ENCODE peak calls at places on chromosomes 3 and 15, in four cellular contexts. R, G, W and F are unnamed samples.
A peak's percentile ranks its signal among the peaks of the same experiment; 100 is the strongest.

GRCh38 chr3:112463250-112463649 is 36.0 kb downstream of the BTLA start:
- DNase-seq in G (no peak), W (no peak), R (no peak), F (no peak)

GRCh38 chr3:39276746-39277145 is 3.1 kb downstream of the CX3CR1 start:
- DNase-seq in W (no peak), R (no peak), G (no peak), F (no peak)

GRCh38 chr3:47079432-47079831 is 84.5 kb downstream of the SETD2 start:
- DNase-seq in G (no peak), W (no peak), R (no peak), F (no peak)

GRCh38 chr3:54139630-54140029 is 17.3 kb downstream of the CACNA2D3 start:
- DNase-seq in G (no peak), R (no peak), W (no peak), F (no peak)

GRCh38 chr3:130918328-130918727 is 24.4 kb downstream of the ATP2C1 start:
- DNase-seq in G (no peak), W (peak; percentile 55), R (no peak), F (no peak)

GRCh38 chr3:131082246-131082645 is 55.6 kb downstream of the NEK11 start:
- DNase-seq in W (no peak), R (no peak), G (no peak), F (no peak)

GRCh38 chr3:194395767-194396527 is 3.1 kb downstream of the GP5 start:
- DNase-seq in G (no peak), W (no peak), R (no peak), F (no peak)

GRCh38 chr3:58416191-58416590 is 17.4 kb downstream of the PDHB start:
- DNase-seq in W (no peak), R (no peak), G (no peak), F (no peak)

GRCh38 chr15:74642724-74643367 is 27.2 kb downstream of the CLK3 start:
- DNase-seq in R (no peak), W (no peak), G (peak; percentile 31), F (no peak)

GRCh38 chr3:84772841-84773240 is 185.9 kb upstream of the CADM2 start:
- DNase-seq in W (no peak), G (no peak), R (no peak), F (no peak)
- TF ChIP-seq CTCF in W (no peak), G (no peak), R (no peak), F (no peak)

DNA sequence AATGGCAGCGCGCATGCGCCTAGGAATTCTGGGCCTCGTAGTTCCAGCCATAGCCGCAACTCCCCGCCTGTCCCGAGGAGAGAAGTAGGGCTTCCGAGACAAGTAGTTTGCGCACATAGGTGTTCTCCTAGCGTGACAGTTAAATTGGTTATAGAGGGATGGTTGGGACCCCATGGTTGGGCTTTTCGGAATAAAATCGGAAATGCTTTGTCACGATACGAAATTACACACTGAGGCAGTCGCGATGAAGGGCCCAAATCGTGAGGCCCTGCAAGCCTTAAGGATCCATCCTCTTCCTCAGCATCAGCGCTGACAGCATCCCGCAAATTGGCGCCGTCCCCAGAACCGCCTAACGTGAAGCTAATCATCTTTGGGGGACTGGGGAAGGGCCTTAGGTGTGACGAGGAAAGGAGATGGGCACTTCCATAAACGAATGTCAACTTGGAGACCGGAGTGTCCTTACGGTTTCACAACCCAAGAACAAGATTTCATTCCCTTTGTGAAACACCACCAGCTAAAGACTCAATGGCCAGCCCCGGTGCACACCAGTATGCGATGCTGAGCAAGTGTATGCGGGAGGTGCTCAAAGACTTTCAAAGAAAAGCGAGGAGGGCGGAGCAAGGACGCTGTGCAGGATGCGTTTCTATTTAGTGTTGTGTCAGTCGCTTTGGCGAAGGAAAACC is 612 bp upstream of the TTBK2 start:
- DNase-seq in R (no peak), W (peak; percentile 41), G (peak; percentile 25), F (no peak)
- TF ChIP-seq CTCF in R (no peak), W (no peak), G (no peak), F (no peak)

DNA sequence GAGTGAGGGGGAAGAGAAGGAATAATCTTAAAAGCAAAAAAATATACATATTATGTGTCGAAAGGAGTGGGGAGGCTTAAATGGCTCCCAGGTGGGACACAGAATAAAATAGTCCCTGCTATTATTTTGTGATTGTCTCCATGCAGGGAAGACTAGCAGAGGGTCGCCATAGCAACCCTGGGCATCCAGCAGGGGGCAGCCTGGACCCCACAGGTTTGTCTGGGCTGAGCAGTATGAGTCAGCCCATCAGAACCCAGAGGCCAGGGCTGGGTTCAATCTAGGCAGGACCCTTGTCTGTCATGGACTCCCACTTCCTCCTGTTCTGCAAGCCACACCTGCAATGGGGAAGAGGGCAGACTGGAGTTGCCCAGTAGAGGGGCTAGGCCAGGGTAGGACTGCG is 17.6 kb upstream of the LINGO1 start:
- DNase-seq in G (peak; percentile 12), W (no peak), R (no peak), F (no peak)
- TF ChIP-seq CTCF in G (peak; percentile 22), W (peak; percentile 20), R (no peak), F (no peak)

DNA sequence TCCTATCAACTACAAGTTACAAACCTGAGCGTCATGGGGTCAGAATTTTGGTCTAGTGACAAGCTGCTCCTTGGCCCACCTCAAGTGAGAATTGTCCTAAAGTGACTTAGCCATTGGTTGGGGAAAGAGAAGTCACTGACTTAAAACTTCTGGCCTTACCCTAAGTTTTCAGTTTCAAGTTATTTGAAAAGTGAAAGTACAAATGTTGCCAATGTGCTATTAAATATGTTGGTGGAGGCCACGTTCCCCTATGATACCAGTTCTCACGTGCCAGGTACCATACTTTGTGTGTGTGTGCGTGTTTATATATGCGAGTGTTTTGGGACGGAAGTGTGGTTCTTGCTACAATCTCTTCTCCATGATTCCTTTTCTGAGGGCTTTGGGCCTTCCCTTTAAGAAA is 22.6 kb upstream of the RASGRP1 start:
- DNase-seq in W (no peak), R (no peak), G (no peak), F (no peak)
- TF ChIP-seq CTCF in W (no peak), R (no peak), G (no peak), F (no peak)

GRCh38 chr3:48465531-48466378 is 19.2 kb downstream of the ATRIP start:
- DNase-seq in W (peak; percentile 98), R (peak; percentile 97), G (peak; percentile 100), F (peak; percentile 87)
- TF ChIP-seq CTCF in W (peak; percentile 90), R (peak; percentile 76), G (peak; percentile 71), F (no peak)

GRCh38 chr3:191327526-191327925 is 1.7 kb upstream of the CCDC50 start:
- DNase-seq in G (no peak), R (no peak), W (no peak), F (no peak)

GRCh38 chr3:191328383-191328962 is 721 bp upstream of the CCDC50 start:
- DNase-seq in G (no peak), W (no peak), R (no peak), F (no peak)

GRCh38 chr3:191330309-191330712 is at the start of gene UTS2B:
- DNase-seq in W (no peak), G (peak; percentile 85), R (peak; percentile 22), F (no peak)

GRCh38 chr3:191329654-191330308 is 545 bp downstream of the UTS2B start:
- DNase-seq in W (peak; percentile 58), R (peak; percentile 31), G (peak; percentile 61), F (no peak)

GRCh38 chr3:191328963-191329653 is at the start of gene CCDC50:
- DNase-seq in G (peak; percentile 79), W (peak; percentile 92), R (peak; percentile 70), F (peak; percentile 76)
- TF ChIP-seq CTCF in G (no peak), W (no peak), R (no peak), F (no peak)